ENCODE peak calls at places on chromosomes 2 and 18, in five cellular contexts. U, H, A, J and O are unnamed samples.

GRCh38 chr18:22214731-22215528 is 45.5 kb downstream of the GATA6 start:
- DNase-seq in U (peak), H (no peak), A (no peak), J (no peak), O (no peak)

GRCh38 chr2:239476757-239477565 is 76.1 kb upstream of the HDAC4 start:
- DNase-seq in U (no peak), H (no peak), A (no peak), J (peak), O (no peak)

GRCh38 chr18:36128907-36129299 is 237 bp downstream of the SLC39A6 start:
- DNase-seq in U (no peak), H (no peak), A (no peak), J (no peak), O (no peak)

GRCh38 chr2:69693472-69694450 is 48.2 kb upstream of the ANXA4 start:
- DNase-seq in U (no peak), H (no peak), A (no peak), J (no peak), O (no peak)

GRCh38 chr2:19801367-19802087 is 100.3 kb downstream of the TTC32 start:
- DNase-seq in U (peak), H (peak), A (peak), J (peak), O (no peak)

GRCh38 chr2:101900375-101900774 is 91.4 kb upstream of the IL1R2 start:
- DNase-seq in U (no peak), H (no peak), A (no peak), J (no peak), O (no peak)

GRCh38 chr18:67938691-67939090 is 422.2 kb upstream of the DSEL start:
- DNase-seq in U (no peak), H (no peak), A (no peak), J (no peak), O (no peak)

GRCh38 chr2:226556050-226556449 is 243.6 kb downstream of the IRS1 start:
- DNase-seq in U (no peak), H (no peak), A (no peak), J (no peak), O (no peak)

GRCh38 chr2:74010087-74010541 is 25.4 kb downstream of the TET3 start:
- DNase-seq in U (no peak), H (peak), A (peak), J (no peak), O (peak)

GRCh38 chr2:51103205-51103604 is 71.3 kb upstream of the NRXN1 start:
- DNase-seq in U (peak), H (no peak), A (no peak), J (no peak), O (peak)

GRCh38 chr2:235352541-235352940 is 141.3 kb upstream of the AGAP1 start:
- DNase-seq in U (no peak), H (no peak), A (no peak), J (no peak), O (no peak)

GRCh38 chr2:240393831-240394410 is 41.5 kb upstream of the GPC1 start:
- DNase-seq in U (no peak), H (no peak), A (no peak), J (no peak), O (no peak)

GRCh38 chr2:119536707-119537106 is 7.5 kb upstream of the CFAP221 start:
- DNase-seq in U (no peak), H (no peak), A (no peak), J (no peak), O (no peak)

GRCh38 chr2:9106338-9107167 is 100.1 kb upstream of the ASAP2 start:
- DNase-seq in U (no peak), H (no peak), A (no peak), J (no peak), O (peak)

DNA sequence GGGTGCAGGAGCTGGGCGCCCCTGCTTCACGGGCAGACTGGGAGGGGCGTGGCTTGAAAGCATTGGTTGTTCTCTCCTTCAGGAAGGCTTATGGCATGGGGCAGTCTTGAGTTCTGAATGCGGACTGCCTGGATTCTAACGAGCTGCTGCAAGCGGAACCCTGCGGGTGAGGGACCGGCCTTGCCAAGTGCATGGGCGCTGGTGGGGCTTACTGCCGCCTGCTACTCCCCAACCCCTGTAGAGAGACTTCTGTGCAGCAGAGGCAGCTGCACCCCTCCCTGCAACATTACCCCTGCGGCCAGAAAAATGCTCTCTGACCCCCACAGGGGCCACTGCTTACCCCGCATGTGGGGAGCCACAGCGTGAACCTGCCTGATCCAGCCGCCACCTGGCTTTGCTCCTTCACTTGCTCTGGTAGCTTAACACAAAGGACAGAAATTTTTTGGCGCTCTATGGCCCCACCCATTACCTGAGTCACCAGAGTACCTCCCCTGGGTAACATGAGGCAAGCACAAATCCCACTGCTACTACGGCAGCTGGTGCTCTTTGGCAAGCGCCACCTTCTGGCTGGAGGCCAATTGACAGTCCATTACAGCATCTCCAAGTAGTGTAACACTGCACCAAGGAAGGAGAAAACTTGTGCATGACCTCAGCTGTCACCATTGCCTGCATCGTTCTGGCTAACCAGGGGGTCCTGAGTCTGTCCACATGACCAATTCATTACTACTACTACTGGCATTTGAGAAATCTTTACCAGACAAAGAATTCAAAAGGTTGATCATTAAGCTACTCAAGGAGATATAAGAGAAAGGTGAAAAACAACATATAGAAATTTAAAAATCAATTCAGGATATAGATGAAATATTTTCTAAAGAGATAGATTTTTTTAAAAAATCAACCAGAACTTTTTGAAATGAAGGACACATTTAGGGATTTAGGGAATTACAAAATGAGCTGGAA is 35.4 kb downstream of the MYL12B start:
- DNase-seq in U (no peak), H (peak), A (peak), J (peak), O (peak)
- TF ChIP-seq POLR2A in U (no peak), H (no peak), A (no peak), J (peak), O (peak)

DNA sequence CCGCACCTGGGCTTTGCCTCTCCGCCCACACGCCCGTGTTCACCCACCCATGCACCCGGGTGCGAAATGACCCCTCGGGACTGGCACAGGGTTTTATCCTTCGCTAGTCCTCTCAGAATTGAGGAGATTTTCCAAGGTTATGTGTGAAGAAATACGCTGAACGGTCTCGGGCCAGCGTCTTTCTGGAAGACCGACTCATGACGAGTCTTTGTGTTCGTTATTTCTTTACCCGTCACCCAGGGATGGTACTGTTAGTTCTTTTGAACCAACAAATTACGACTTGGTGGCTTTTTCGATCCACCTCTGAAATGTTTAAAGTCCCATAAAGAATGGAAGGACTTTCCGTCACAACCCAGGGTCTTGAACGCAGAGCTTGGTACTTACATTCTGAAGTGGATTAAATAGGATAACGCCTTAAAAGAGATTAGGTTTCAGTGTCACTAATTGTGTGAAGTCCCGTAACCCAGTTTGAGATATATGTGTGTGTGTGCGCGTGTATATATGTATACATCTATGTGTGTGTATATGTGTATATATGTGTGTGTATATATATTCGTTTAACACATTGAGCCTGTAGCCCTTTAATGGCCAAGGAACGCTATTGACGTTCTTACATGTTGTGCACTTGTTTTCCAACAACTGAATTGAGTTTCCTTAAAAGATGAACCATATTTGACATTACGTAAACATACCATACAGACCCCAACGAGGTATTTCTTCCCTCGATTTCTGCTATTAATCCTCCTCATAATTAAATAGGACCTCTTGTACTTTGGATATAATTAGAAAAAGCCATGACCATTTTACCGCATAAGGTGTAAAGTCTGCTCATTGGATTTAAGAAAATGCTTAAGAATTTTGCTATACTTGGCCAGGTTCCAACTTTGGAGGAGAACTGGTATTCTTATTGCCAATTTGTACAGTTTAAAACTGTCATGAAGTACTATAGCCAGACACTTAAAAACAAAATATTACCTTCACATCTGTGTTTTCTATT is 889 bp downstream of the ZC3H15 start:
- DNase-seq in U (no peak), H (no peak), A (no peak), J (no peak), O (no peak)
- TF ChIP-seq POLR2A in U (no peak), H (no peak), A (no peak), J (no peak), O (no peak)

GRCh38 chr2:28346587-28346986 is 46.1 kb upstream of the FOSL2 start:
- DNase-seq in U (no peak), H (peak), A (no peak), J (no peak), O (peak)
- TF ChIP-seq POLR2A in U (no peak), H (no peak), A (no peak), J (no peak), O (no peak)

GRCh38 chr2:96537066-96537733 is 648 bp downstream of the ARID5A start:
- DNase-seq in U (peak), H (no peak), A (peak), J (peak), O (peak)
- TF ChIP-seq POLR2A in U (no peak), H (no peak), A (no peak), J (no peak), O (no peak)

GRCh38 chr2:27029051-27029450 is 3.7 kb upstream of the TMEM214 start:
- DNase-seq in U (no peak), H (no peak), A (no peak), J (no peak), O (no peak)

GRCh38 chr2:27027211-27027651 is 5.5 kb upstream of the TMEM214 start:
- DNase-seq in U (no peak), H (no peak), A (no peak), J (no peak), O (no peak)

GRCh38 chr2:27038012-27038411 is 5.2 kb downstream of the TMEM214 start:
- DNase-seq in U (no peak), H (no peak), A (no peak), J (no peak), O (no peak)

GRCh38 chr2:27033253-27033852 is 588 bp downstream of the TMEM214 start:
- DNase-seq in U (no peak), H (no peak), A (no peak), J (no peak), O (no peak)

GRCh38 chr2:27032495-27033252 is at the start of gene TMEM214:
- DNase-seq in U (peak), H (peak), A (peak), J (peak), O (peak)
- TF ChIP-seq POLR2A in U (peak), H (peak), A (no peak), J (peak), O (peak)

DNA sequence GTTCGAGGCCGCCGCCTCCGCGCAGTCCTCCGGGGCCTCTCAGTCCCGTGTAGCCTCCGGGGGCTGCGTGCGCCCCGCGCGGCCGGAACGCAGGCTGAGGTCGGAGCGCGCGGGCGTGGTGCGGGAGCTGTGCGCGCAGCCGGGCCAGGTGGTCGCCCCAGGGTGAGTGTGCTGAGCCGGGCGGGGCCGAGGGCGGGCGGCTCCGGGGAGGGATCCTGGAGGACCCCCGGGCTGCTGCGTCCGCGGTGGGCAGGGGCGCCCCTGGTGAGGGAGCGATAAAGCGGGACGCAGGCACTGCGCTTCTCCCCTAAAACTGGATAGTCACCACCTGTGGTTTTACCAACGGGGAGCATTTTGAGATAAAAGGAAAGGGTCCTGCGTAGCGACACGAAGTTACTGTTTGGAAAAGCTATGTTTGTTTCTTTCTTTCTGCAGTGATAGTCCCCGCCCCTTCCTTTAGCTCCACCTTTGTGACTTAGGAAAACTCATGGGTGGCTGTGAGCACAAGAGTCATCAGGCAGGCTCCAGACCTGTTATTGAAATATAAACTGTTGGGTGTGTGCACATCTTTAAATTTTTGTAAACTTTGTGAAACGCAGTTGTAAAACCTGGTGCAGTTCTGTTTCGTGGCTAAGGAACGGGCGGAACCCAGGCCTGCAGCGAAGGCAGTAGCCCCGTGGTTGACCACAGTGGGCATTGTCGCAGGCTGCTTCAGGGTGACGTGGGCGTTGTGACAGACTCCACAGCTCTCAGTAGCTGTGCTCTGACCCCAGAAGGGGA is 687 bp downstream of the CTDP1 start:
- DNase-seq in U (peak), H (no peak), A (peak), J (peak), O (no peak)
- TF ChIP-seq POLR2A in U (no peak), H (no peak), A (no peak), J (peak), O (no peak)

GRCh38 chr2:70923378-70924015 is 12.2 kb upstream of the ATP6V1B1 start:
- DNase-seq in U (no peak), H (no peak), A (no peak), J (no peak), O (peak)

GRCh38 chr2:70922591-70923234 is 13.0 kb upstream of the ATP6V1B1 start:
- DNase-seq in U (no peak), H (no peak), A (no peak), J (no peak), O (no peak)

GRCh38 chr2:70921031-70921430 is 14.7 kb upstream of the ATP6V1B1 start:
- DNase-seq in U (no peak), H (no peak), A (no peak), J (no peak), O (peak)

GRCh38 chr2:70920367-70920715 is 15.4 kb upstream of the ATP6V1B1 start:
- DNase-seq in U (no peak), H (no peak), A (no peak), J (no peak), O (no peak)

GRCh38 chr2:70921839-70922590 is 13.7 kb upstream of the ATP6V1B1 start:
- DNase-seq in U (no peak), H (no peak), A (no peak), J (no peak), O (peak)
- TF ChIP-seq POLR2A in U (no peak), H (no peak), A (no peak), J (no peak), O (no peak)

DNA sequence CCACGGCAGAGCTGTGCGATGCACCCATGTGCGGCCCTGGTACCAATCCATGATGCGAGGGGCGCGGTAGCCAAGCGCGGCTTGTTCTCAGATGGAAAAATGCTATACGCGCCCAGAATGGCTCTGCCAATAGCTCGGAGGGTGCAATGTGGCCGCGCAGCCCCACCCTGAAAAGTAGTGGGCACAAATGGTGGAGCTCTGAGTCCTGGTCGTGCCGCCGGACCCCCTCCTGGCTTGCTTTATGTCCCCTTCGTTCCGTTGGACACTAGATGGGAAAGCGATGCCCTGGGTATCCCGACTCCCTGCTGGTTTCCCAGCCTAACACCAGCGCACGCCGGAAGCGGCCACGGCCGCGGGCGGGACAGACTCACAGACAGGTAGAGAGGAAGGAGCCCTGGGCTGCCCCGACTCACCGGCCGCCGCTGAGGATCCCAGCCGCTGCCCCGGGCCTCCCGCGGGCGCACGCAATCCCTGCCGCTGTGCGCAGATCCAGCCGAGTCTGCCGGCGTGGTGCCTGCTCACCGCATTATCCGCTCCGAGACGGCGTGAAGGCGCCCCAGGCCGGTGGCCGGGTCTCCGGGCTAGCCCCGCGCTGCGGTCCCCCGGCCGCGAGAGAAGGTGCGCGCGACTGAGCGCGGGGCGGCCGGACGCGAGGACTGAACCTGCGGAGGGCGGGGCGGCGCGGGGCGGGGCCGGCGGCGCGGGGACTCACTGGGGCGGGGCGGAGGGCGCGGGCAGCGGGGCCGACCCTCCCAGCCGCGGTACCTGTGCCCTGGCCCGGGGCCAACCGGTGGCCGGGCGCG is at the start of gene CDC42EP3:
- DNase-seq in U (peak), H (peak), A (no peak), J (peak), O (peak)
- TF ChIP-seq POLR2A in U (peak), H (peak), A (no peak), J (peak), O (peak)